ENCODE peak calls at places on chromosomes 7 and 10, in six cellular contexts. M is spleen, N is nephron progenitor cell, F is transverse colon, Z is SK-N-SH, E is astrocyte of the spinal cord. G is an unnamed sample.

GRCh38 chr10:19874791-19875190 is 58.6 kb downstream of the PLXDC2 start:
- DNase-seq in N (no peak), M (no peak), F (no peak), Z (no peak), E (no peak), G (peak; percentile 16)

GRCh38 chr7:8130663-8131062 is 131.3 kb downstream of the ICA1 start:
- DNase-seq in N (no peak), Z (no peak), F (no peak), E (no peak), M (no peak), G (no peak)

GRCh38 chr7:23909426-23909825 is 199.4 kb downstream of the STK31 start:
- DNase-seq in N (no peak), Z (no peak), M (no peak), E (no peak), F (no peak), G (no peak)

GRCh38 chr7:26668821-26669220 is 195.6 kb downstream of the SKAP2 start:
- DNase-seq in M (no peak), N (no peak), E (no peak), F (no peak), Z (no peak), G (no peak)

GRCh38 chr10:34520084-34520483 is 295.0 kb downstream of the PARD3 start:
- DNase-seq in N (no peak), M (no peak), F (no peak), E (peak; percentile 18), Z (no peak), G (no peak)

GRCh38 chr10:92492748-92493240 is 81.1 kb downstream of the IDE start:
- DNase-seq in E (no peak), Z (no peak), F (no peak), N (no peak), M (no peak), G (no peak)

GRCh38 chr10:71263376-71263775 is 51.0 kb downstream of the UNC5B start:
- DNase-seq in F (no peak), M (no peak), E (no peak), N (peak; percentile 28), Z (no peak), G (peak; percentile 41)

GRCh38 chr10:3889961-3890522 is 105.0 kb upstream of the KLF6 start:
- DNase-seq in Z (no peak), N (no peak), F (no peak), E (peak; percentile 92), M (no peak), G (peak; percentile 39)

GRCh38 chr7:98281757-98282652 is 519 bp downstream of the BRI3 start:
- DNase-seq in N (no peak), Z (peak; percentile 80), E (no peak), M (peak; percentile 95), F (peak; percentile 45), G (peak; percentile 43)

GRCh38 chr7:129746857-129747529 is 135.5 kb downstream of the NRF1 start:
- DNase-seq in F (no peak), N (no peak), E (no peak), Z (peak; percentile 84), M (no peak), G (no peak)

GRCh38 chr7:105219771-105220160 is 169.0 kb downstream of the SRPK2 start:
- DNase-seq in F (no peak), Z (no peak), E (peak; percentile 56), N (no peak), M (no peak), G (no peak)

GRCh38 chr10:70480254-70480861 is 1.8 kb downstream of the PALD1 start:
- DNase-seq in F (peak; percentile 46), M (no peak), E (no peak), N (no peak), Z (no peak), G (no peak)

GRCh38 chr7:91226411-91226810 is 37.8 kb upstream of the FZD1 start:
- DNase-seq in F (no peak), Z (no peak), E (no peak), N (no peak), M (no peak), G (no peak)

GRCh38 chr10:3811331-3811870 is 26.4 kb upstream of the KLF6 start:
- DNase-seq in N (no peak), F (peak; percentile 59), M (no peak), E (peak; percentile 93), Z (no peak), G (no peak)

GRCh38 chr7:16989883-16990413 is 108.2 kb upstream of the AGR3 start:
- DNase-seq in M (no peak), Z (no peak), F (peak; percentile 86), E (peak; percentile 85), N (no peak), G (no peak)

GRCh38 chr7:50834679-50835078 is 52.0 kb upstream of the GRB10 start:
- DNase-seq in Z (no peak), F (no peak), E (no peak), M (no peak), N (no peak), G (no peak)

GRCh38 chr10:23192741-23193434 is 776 bp downstream of the PTF1A start:
- DNase-seq in N (peak; percentile 62), E (no peak), Z (peak; percentile 73), M (no peak), F (no peak), G (peak; percentile 68)

GRCh38 chr10:44014644-44015250 is 366.1 kb upstream of the ZNF32 start:
- DNase-seq in Z (no peak), M (no peak), E (no peak), N (no peak), F (no peak), G (no peak)

GRCh38 chr7:157158400-157158799 is 19.7 kb downstream of the UBE3C start:
- DNase-seq in Z (no peak), N (no peak), E (peak; percentile 9), M (no peak), F (no peak), G (no peak)

GRCh38 chr7:82049442-82049841 is 279.6 kb upstream of the HGF start:
- DNase-seq in Z (peak; percentile 33), N (no peak), M (no peak), F (no peak), E (no peak), G (no peak)

GRCh38 chr7:155457544-155458316 is at the start of gene EN2:
- DNase-seq in N (peak; percentile 37), Z (peak; percentile 75), F (no peak), M (no peak), E (no peak), G (peak; percentile 39)

GRCh38 chr7:50069613-50070012 is 23.4 kb downstream of the ZPBP start:
- DNase-seq in M (peak; percentile 79), N (no peak), F (no peak), E (peak; percentile 31), Z (no peak), G (peak; percentile 24)

GRCh38 chr7:116782177-116782711 is 80.1 kb upstream of the CAPZA2 start:
- DNase-seq in Z (no peak), E (peak; percentile 94), M (no peak), F (no peak), N (no peak), G (peak; percentile 44)

GRCh38 chr10:14056545-14057332 is 274.0 kb downstream of the FRMD4A start:
- DNase-seq in M (no peak), Z (no peak), N (no peak), E (peak; percentile 76), F (no peak), G (peak; percentile 54)

GRCh38 chr10:77390481-77390891 is 247.1 kb downstream of the KCNMA1 start:
- DNase-seq in M (no peak), F (no peak), N (no peak), Z (no peak), E (no peak), G (no peak)

GRCh38 chr7:128406986-128407589 is 2.7 kb downstream of the IMPDH1 start:
- DNase-seq in E (no peak), N (no peak), Z (peak; percentile 39), F (no peak), M (no peak), G (no peak)

GRCh38 chr10:87505366-87506113 is 847 bp downstream of the MINPP1 start:
- DNase-seq in E (peak; percentile 52), N (peak; percentile 64), F (peak; percentile 68), M (peak; percentile 88), Z (peak; percentile 82), G (peak; percentile 82)

GRCh38 chr10:27861781-27862180 is 116.2 kb upstream of the MKX start:
- DNase-seq in F (no peak), E (no peak), M (no peak), Z (no peak), N (no peak), G (no peak)

DNA sequence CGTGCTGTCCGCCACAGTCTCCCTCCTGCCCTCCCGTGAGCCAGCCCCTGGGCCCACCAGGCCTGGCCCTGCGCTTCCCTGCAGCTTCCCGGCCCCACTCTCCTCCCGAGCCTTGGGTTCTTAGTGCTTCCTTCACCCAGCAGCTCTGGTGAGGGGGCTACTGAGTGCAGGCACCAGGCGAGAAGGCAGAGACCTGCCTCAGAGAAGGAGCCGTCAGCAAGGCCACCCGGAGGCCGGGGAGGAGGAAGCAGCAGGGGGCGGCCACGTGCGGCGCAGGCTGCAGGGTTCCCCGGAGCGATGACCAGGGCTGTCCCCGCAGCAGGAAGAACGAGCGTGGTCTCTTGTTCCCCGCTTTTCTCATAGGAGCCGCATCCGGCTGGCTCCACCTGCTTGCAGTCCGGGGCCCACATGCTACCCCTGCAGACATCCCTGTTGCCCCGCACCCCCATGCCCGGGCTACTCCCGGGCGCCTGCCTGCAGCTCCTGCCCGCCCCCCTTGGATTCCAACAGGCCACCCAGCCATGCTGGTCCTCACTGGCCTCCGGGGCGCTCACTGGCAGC is 20.5 kb downstream of the YKT6 start:
- DNase-seq in E (no peak), F (no peak), N (peak; percentile 50), M (peak; percentile 73), Z (peak; percentile 79), G (peak; percentile 37)
- TF ChIP-seq CTCF in E (no peak), F (no peak), N (no peak), M (no peak), Z (no peak), G (peak; percentile 9)

GRCh38 chr10:123786896-123787295 is 104.7 kb downstream of the CPXM2 start:
- DNase-seq in Z (no peak), M (no peak), N (no peak), F (no peak), E (no peak), G (no peak)

GRCh38 chr10:123788981-123789380 is 102.6 kb downstream of the CPXM2 start:
- DNase-seq in F (no peak), Z (no peak), E (no peak), M (no peak), N (no peak), G (no peak)

GRCh38 chr10:123790132-123790885 is 101.3 kb downstream of the CPXM2 start:
- DNase-seq in F (no peak), E (no peak), Z (no peak), M (no peak), N (no peak), G (no peak)

GRCh38 chr10:123786306-123786705 is 105.3 kb downstream of the CPXM2 start:
- DNase-seq in N (no peak), E (no peak), F (no peak), Z (no peak), M (no peak), G (no peak)

GRCh38 chr10:123787566-123787965 is 104.0 kb downstream of the CPXM2 start:
- DNase-seq in Z (no peak), M (no peak), F (no peak), N (no peak), E (no peak), G (no peak)
- TF ChIP-seq CTCF in Z (no peak), M (no peak), F (no peak), N (no peak), E (no peak), G (no peak)

GRCh38 chr7:13179011-13179574 is 491.7 kb downstream of the ARL4A start:
- DNase-seq in M (no peak), N (no peak), Z (peak; percentile 4), E (peak; percentile 23), F (no peak), G (no peak)
- TF ChIP-seq CTCF in M (peak; percentile 9), N (no peak), Z (peak; percentile 21), E (peak; percentile 10), F (no peak), G (peak; percentile 54)

GRCh38 chr10:110336111-110336721 is 31.5 kb upstream of the SMNDC1 start:
- DNase-seq in N (no peak), Z (peak; percentile 33), E (peak; percentile 98), M (no peak), F (no peak), G (peak; percentile 64)
- TF ChIP-seq CTCF in N (no peak), Z (peak; percentile 40), E (peak; percentile 26), M (no peak), F (no peak), G (no peak)

G was measured in GM23338.